ENCODE peak calls at places on chromosomes 2 and 18, in seven cellular contexts. One of them, this sample, is unnamed.
A peak's percentile ranks its signal among the peaks of the same experiment; 100 is the strongest.

GRCh38 chr18:47075098-47075883 is 39.9 kb upstream of the ELOA2 start:
- DNase-seq in K562: no peak
- DNase-seq in neural progenitor cell: no peak
- DNase-seq in psoas muscle: no peak
- DNase-seq in fibroblast of lung: no peak
- DNase-seq in cardiac muscle cell: peak; percentile 1
- DNase-seq in aorta: no peak
- DNase-seq in this sample: peak; percentile 71

GRCh38 chr2:109407401-109408335 is 206.1 kb downstream of the SEPTIN10 start:
- DNase-seq in neural progenitor cell: no peak
- DNase-seq in K562: no peak
- DNase-seq in fibroblast of lung: no peak
- DNase-seq in aorta: no peak
- DNase-seq in psoas muscle: no peak
- DNase-seq in cardiac muscle cell: no peak
- DNase-seq in this sample: no peak

GRCh38 chr2:16791496-16791895 is 125.9 kb upstream of the CYRIA start:
- DNase-seq in K562: no peak
- DNase-seq in aorta: no peak
- DNase-seq in neural progenitor cell: no peak
- DNase-seq in psoas muscle: no peak
- DNase-seq in fibroblast of lung: no peak
- DNase-seq in cardiac muscle cell: no peak
- DNase-seq in this sample: no peak

GRCh38 chr2:147977679-147978078 is 42.9 kb downstream of the ORC4 start:
- DNase-seq in aorta: no peak
- DNase-seq in psoas muscle: no peak
- DNase-seq in cardiac muscle cell: no peak
- DNase-seq in fibroblast of lung: no peak
- DNase-seq in neural progenitor cell: no peak
- DNase-seq in K562: no peak
- DNase-seq in this sample: no peak

GRCh38 chr2:75954761-75955160 is 244.0 kb upstream of the GCFC2 start:
- DNase-seq in psoas muscle: no peak
- DNase-seq in aorta: no peak
- DNase-seq in cardiac muscle cell: no peak
- DNase-seq in K562: no peak
- DNase-seq in neural progenitor cell: no peak
- DNase-seq in fibroblast of lung: no peak
- DNase-seq in this sample: no peak

GRCh38 chr2:63591566-63592175 is 2.9 kb downstream of the MDH1 start:
- DNase-seq in K562: no peak
- DNase-seq in aorta: no peak
- DNase-seq in neural progenitor cell: no peak
- DNase-seq in fibroblast of lung: no peak
- DNase-seq in psoas muscle: no peak
- DNase-seq in cardiac muscle cell: no peak
- DNase-seq in this sample: no peak

GRCh38 chr2:127045792-127046501 is 61.0 kb downstream of the BIN1 start:
- DNase-seq in psoas muscle: no peak
- DNase-seq in neural progenitor cell: no peak
- DNase-seq in cardiac muscle cell: no peak
- DNase-seq in aorta: peak; percentile 45
- DNase-seq in K562: no peak
- DNase-seq in fibroblast of lung: no peak
- DNase-seq in this sample: no peak

GRCh38 chr2:71940695-71941094 is 207.0 kb downstream of the CYP26B1 start:
- DNase-seq in cardiac muscle cell: no peak
- DNase-seq in K562: no peak
- DNase-seq in fibroblast of lung: no peak
- DNase-seq in neural progenitor cell: no peak
- DNase-seq in psoas muscle: no peak
- DNase-seq in aorta: no peak
- DNase-seq in this sample: no peak

GRCh38 chr2:215003001-215003400 is 135.4 kb downstream of the ABCA12 start:
- DNase-seq in cardiac muscle cell: peak; percentile 46
- DNase-seq in K562: no peak
- DNase-seq in psoas muscle: no peak
- DNase-seq in aorta: no peak
- DNase-seq in fibroblast of lung: peak; percentile 41
- DNase-seq in neural progenitor cell: peak; percentile 14
- DNase-seq in this sample: no peak

GRCh38 chr18:60017371-60017770 is 117.6 kb downstream of the PMAIP1 start:
- DNase-seq in fibroblast of lung: no peak
- DNase-seq in neural progenitor cell: no peak
- DNase-seq in aorta: no peak
- DNase-seq in K562: no peak
- DNase-seq in psoas muscle: no peak
- DNase-seq in cardiac muscle cell: no peak
- DNase-seq in this sample: no peak

GRCh38 chr18:73199151-73199550 is 331.4 kb upstream of the NETO1 start:
- DNase-seq in cardiac muscle cell: no peak
- DNase-seq in neural progenitor cell: no peak
- DNase-seq in fibroblast of lung: peak; percentile 4
- DNase-seq in aorta: no peak
- DNase-seq in K562: no peak
- DNase-seq in psoas muscle: no peak
- DNase-seq in this sample: no peak

GRCh38 chr18:69567813-69568488 is 167.3 kb downstream of the DOK6 start:
- DNase-seq in K562: no peak
- DNase-seq in cardiac muscle cell: no peak
- DNase-seq in aorta: no peak
- DNase-seq in psoas muscle: no peak
- DNase-seq in fibroblast of lung: no peak
- DNase-seq in neural progenitor cell: peak; percentile 25
- DNase-seq in this sample: no peak

GRCh38 chr2:224038830-224039079 is 331 bp downstream of the SERPINE2 start:
- DNase-seq in fibroblast of lung: no peak
- DNase-seq in neural progenitor cell: no peak
- DNase-seq in cardiac muscle cell: no peak
- DNase-seq in aorta: no peak
- DNase-seq in psoas muscle: no peak
- DNase-seq in K562: no peak
- DNase-seq in this sample: no peak

GRCh38 chr18:21740474-21740723 is 193 bp upstream of the MIB1 start:
- DNase-seq in aorta: peak; percentile 99
- DNase-seq in neural progenitor cell: no peak
- DNase-seq in cardiac muscle cell: peak; percentile 98
- DNase-seq in psoas muscle: no peak
- DNase-seq in K562: peak; percentile 97
- DNase-seq in fibroblast of lung: peak; percentile 96
- DNase-seq in this sample: peak; percentile 95

GRCh38 chr2:157785200-157785599 is 90.9 kb downstream of the ACVR1 start:
- DNase-seq in psoas muscle: no peak
- DNase-seq in cardiac muscle cell: peak; percentile 79
- DNase-seq in neural progenitor cell: peak; percentile 38
- DNase-seq in fibroblast of lung: peak; percentile 66
- DNase-seq in aorta: no peak
- DNase-seq in K562: no peak
- DNase-seq in this sample: no peak

GRCh38 chr2:156321243-156321904 is 11.1 kb downstream of the NR4A2 start:
- DNase-seq in neural progenitor cell: peak; percentile 46
- DNase-seq in psoas muscle: peak; percentile 19
- DNase-seq in K562: no peak
- DNase-seq in cardiac muscle cell: no peak
- DNase-seq in fibroblast of lung: no peak
- DNase-seq in aorta: no peak
- DNase-seq in this sample: no peak

GRCh38 chr2:176339208-176339607 is 70.0 kb downstream of the MTX2 start:
- DNase-seq in aorta: no peak
- DNase-seq in cardiac muscle cell: no peak
- DNase-seq in K562: no peak
- DNase-seq in psoas muscle: no peak
- DNase-seq in neural progenitor cell: no peak
- DNase-seq in fibroblast of lung: no peak
- DNase-seq in this sample: no peak

GRCh38 chr2:138090330-138090729 is 126.1 kb downstream of the HNMT start:
- DNase-seq in aorta: no peak
- DNase-seq in psoas muscle: no peak
- DNase-seq in cardiac muscle cell: peak; percentile 66
- DNase-seq in neural progenitor cell: no peak
- DNase-seq in fibroblast of lung: peak; percentile 68
- DNase-seq in K562: peak; percentile 35
- DNase-seq in this sample: no peak

GRCh38 chr18:29840101-29840500 is 1202.4 kb downstream of the DSC3 start:
- DNase-seq in cardiac muscle cell: peak; percentile 63
- DNase-seq in neural progenitor cell: no peak
- DNase-seq in aorta: no peak
- DNase-seq in psoas muscle: no peak
- DNase-seq in fibroblast of lung: peak; percentile 39
- DNase-seq in K562: no peak
- DNase-seq in this sample: peak; percentile 55

GRCh38 chr2:233074106-233074505 is 14.0 kb downstream of the INPP5D start:
- DNase-seq in cardiac muscle cell: no peak
- DNase-seq in fibroblast of lung: no peak
- DNase-seq in aorta: no peak
- DNase-seq in neural progenitor cell: no peak
- DNase-seq in K562: no peak
- DNase-seq in psoas muscle: no peak
- DNase-seq in this sample: no peak

GRCh38 chr2:233079473-233079877 is 19.3 kb downstream of the INPP5D start:
- DNase-seq in psoas muscle: no peak
- DNase-seq in K562: no peak
- DNase-seq in aorta: no peak
- DNase-seq in cardiac muscle cell: no peak
- DNase-seq in neural progenitor cell: no peak
- DNase-seq in fibroblast of lung: no peak
- DNase-seq in this sample: no peak

GRCh38 chr2:233075141-233075965 is 15.2 kb downstream of the INPP5D start:
- DNase-seq in aorta: no peak
- DNase-seq in neural progenitor cell: no peak
- DNase-seq in K562: no peak
- DNase-seq in cardiac muscle cell: no peak
- DNase-seq in psoas muscle: no peak
- DNase-seq in fibroblast of lung: no peak
- DNase-seq in this sample: no peak

GRCh38 chr2:233075966-233076339 is 15.8 kb downstream of the INPP5D start:
- DNase-seq in K562: no peak
- DNase-seq in neural progenitor cell: no peak
- DNase-seq in aorta: no peak
- DNase-seq in psoas muscle: no peak
- DNase-seq in fibroblast of lung: no peak
- DNase-seq in cardiac muscle cell: no peak
- DNase-seq in this sample: no peak

DNA sequence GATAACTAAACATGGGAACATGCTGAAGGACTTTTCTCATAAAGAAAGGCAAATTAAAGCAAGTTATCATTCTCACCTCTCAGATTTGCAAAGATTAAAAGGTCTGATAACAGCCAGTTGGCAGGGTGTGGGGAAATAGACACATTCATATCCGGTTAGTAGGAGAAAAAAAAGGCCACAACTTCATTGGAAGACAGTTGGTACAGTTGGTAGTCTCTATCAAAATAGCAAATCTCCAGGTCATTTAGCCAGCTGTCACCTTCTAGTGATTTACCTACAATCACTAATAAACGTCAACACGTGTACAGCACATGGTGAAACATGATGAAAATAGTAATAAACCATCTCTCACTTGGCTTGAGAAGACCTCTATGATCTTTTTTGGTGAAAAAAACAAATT is 16.6 kb downstream of the INPP5D start:
- DNase-seq in psoas muscle: no peak
- DNase-seq in neural progenitor cell: no peak
- DNase-seq in K562: no peak
- DNase-seq in fibroblast of lung: no peak
- DNase-seq in aorta: no peak
- DNase-seq in cardiac muscle cell: no peak
- DNase-seq in this sample: no peak
- H3K4me1 ChIP-seq in psoas muscle: no peaks in the 10 kb centered on the region
- H3K4me1 ChIP-seq in neural progenitor cell: peaks cover 12% of the 10 kb centered on the region
- H3K4me1 ChIP-seq in K562: peaks cover 13% of the 10 kb centered on the region
- H3K4me1 ChIP-seq in fibroblast of lung: no peaks in the 10 kb centered on the region
- H3K4me1 ChIP-seq in aorta: no peaks in the 10 kb centered on the region
- H3K4me1 ChIP-seq in cardiac muscle cell: peaks cover 4% of the 10 kb centered on the region
- H3K4me1 ChIP-seq in this sample: no peaks in the 10 kb centered on the region

GRCh38 chr2:69948963-69949645 is 12.3 kb downstream of the ASPRV1 start:
- DNase-seq in neural progenitor cell: no peak
- DNase-seq in aorta: no peak
- DNase-seq in K562: peak; percentile 67
- DNase-seq in psoas muscle: no peak
- DNase-seq in fibroblast of lung: no peak
- DNase-seq in cardiac muscle cell: no peak
- DNase-seq in this sample: no peak
- H3K4me1 ChIP-seq in neural progenitor cell: peaks cover 7% of the 10 kb centered on the region
- H3K4me1 ChIP-seq in aorta: no peaks in the 10 kb centered on the region
- H3K4me1 ChIP-seq in K562: peaks cover 38% of the 10 kb centered on the region
- H3K4me1 ChIP-seq in psoas muscle: no peaks in the 10 kb centered on the region
- H3K4me1 ChIP-seq in fibroblast of lung: peaks cover 9% of the 10 kb centered on the region
- H3K4me1 ChIP-seq in cardiac muscle cell: no peaks in the 10 kb centered on the region
- H3K4me1 ChIP-seq in this sample: peaks cover 33% of the 10 kb centered on the region

GRCh38 chr2:240848900-240849680 is 19.5 kb upstream of the AGXT start:
- DNase-seq in neural progenitor cell: peak; percentile 56
- DNase-seq in aorta: no peak
- DNase-seq in cardiac muscle cell: no peak
- DNase-seq in K562: no peak
- DNase-seq in psoas muscle: no peak
- DNase-seq in fibroblast of lung: no peak
- DNase-seq in this sample: no peak

GRCh38 chr2:240851078-240851861 is 17.4 kb upstream of the AGXT start:
- DNase-seq in fibroblast of lung: peak; percentile 79
- DNase-seq in cardiac muscle cell: peak; percentile 83
- DNase-seq in K562: peak; percentile 71
- DNase-seq in psoas muscle: peak; percentile 87
- DNase-seq in neural progenitor cell: peak; percentile 94
- DNase-seq in aorta: peak; percentile 86
- DNase-seq in this sample: peak; percentile 60

GRCh38 chr2:240847817-240848216 is 20.8 kb upstream of the AGXT start:
- DNase-seq in fibroblast of lung: no peak
- DNase-seq in neural progenitor cell: no peak
- DNase-seq in K562: no peak
- DNase-seq in aorta: no peak
- DNase-seq in cardiac muscle cell: no peak
- DNase-seq in psoas muscle: no peak
- DNase-seq in this sample: no peak

GRCh38 chr2:240850756-240851077 is 17.9 kb upstream of the AGXT start:
- DNase-seq in fibroblast of lung: no peak
- DNase-seq in K562: no peak
- DNase-seq in aorta: no peak
- DNase-seq in neural progenitor cell: no peak
- DNase-seq in psoas muscle: no peak
- DNase-seq in cardiac muscle cell: no peak
- DNase-seq in this sample: no peak

GRCh38 chr2:240850026-240850425 is 18.6 kb upstream of the AGXT start:
- DNase-seq in K562: no peak
- DNase-seq in psoas muscle: no peak
- DNase-seq in cardiac muscle cell: no peak
- DNase-seq in aorta: no peak
- DNase-seq in fibroblast of lung: no peak
- DNase-seq in neural progenitor cell: no peak
- DNase-seq in this sample: no peak
- H3K4me1 ChIP-seq in K562: no peaks in the 10 kb centered on the region
- H3K4me1 ChIP-seq in psoas muscle: no peaks in the 10 kb centered on the region
- H3K4me1 ChIP-seq in cardiac muscle cell: no peaks in the 10 kb centered on the region
- H3K4me1 ChIP-seq in aorta: no peaks in the 10 kb centered on the region
- H3K4me1 ChIP-seq in fibroblast of lung: no peaks in the 10 kb centered on the region
- H3K4me1 ChIP-seq in neural progenitor cell: peaks cover 15% of the 10 kb centered on the region
- H3K4me1 ChIP-seq in this sample: no peaks in the 10 kb centered on the region

DNA sequence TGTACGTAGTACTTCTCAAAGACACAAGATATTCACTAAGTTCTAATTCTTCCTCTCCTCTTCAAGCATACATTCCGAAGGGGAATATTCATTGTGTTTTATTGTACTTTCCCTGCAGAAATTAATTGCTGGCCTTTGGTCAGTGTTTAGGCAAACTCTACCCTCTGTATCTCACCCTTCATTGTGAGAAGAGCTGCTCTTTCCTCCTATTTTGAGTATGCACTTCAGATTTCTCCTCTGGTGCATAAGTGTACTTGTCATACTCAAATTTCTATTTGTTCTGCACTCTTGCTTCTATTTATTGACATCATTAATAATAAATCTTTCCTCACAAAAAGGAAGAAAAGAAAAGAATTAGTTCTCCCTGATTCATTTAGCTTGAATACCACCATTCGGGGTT is 485.4 kb upstream of the SLC8A1 start:
- DNase-seq in aorta: no peak
- DNase-seq in K562: no peak
- DNase-seq in cardiac muscle cell: no peak
- DNase-seq in psoas muscle: no peak
- DNase-seq in fibroblast of lung: no peak
- DNase-seq in neural progenitor cell: no peak
- DNase-seq in this sample: no peak
- H3K4me1 ChIP-seq in aorta: no peaks in the 10 kb centered on the region
- H3K4me1 ChIP-seq in K562: no peaks in the 10 kb centered on the region
- H3K4me1 ChIP-seq in cardiac muscle cell: no peaks in the 10 kb centered on the region
- H3K4me1 ChIP-seq in psoas muscle: no peaks in the 10 kb centered on the region
- H3K4me1 ChIP-seq in fibroblast of lung: no peaks in the 10 kb centered on the region
- H3K4me1 ChIP-seq in neural progenitor cell: no peaks in the 10 kb centered on the region
- H3K4me1 ChIP-seq in this sample: no peaks in the 10 kb centered on the region

This sample was measured in RWPE2.